ENCODE peak calls at places on chromosomes 3 and 15, in seven cellular contexts. One of them, this sample, is unnamed.

GRCh38 chr3:16570113-16570512 is 35.1 kb downstream of the DAZL start:
- DNase-seq in nephron progenitor cell: no peak
- DNase-seq in NCI-H2029: peak
- DNase-seq in substantia nigra: no peak
- DNase-seq in ecto neural progenitor cell: no peak
- DNase-seq in activated T-helper 2 cell treated with anti-CD3 and anti-CD28 coated beads, Interferon-gamma antibody, Interleukin-2, Interleukin-4, amounts not matched to agents 10 μg/mL and 5 μg/mL and 100 μg/mL, durations not matched to agents 14 hours and 24 hours and 36 hours: no peak
- DNase-seq in endothelial cell: no peak
- DNase-seq in this sample: no peak

GRCh38 chr3:81734742-81735141 is 26.7 kb downstream of the GBE1 start:
- DNase-seq in nephron progenitor cell: no peak
- DNase-seq in NCI-H2029: no peak
- DNase-seq in substantia nigra: no peak
- DNase-seq in ecto neural progenitor cell: no peak
- DNase-seq in activated T-helper 2 cell treated with anti-CD3 and anti-CD28 coated beads, Interferon-gamma antibody, Interleukin-2, Interleukin-4, amounts not matched to agents 10 μg/mL and 5 μg/mL and 100 μg/mL, durations not matched to agents 14 hours and 24 hours and 36 hours: no peak
- DNase-seq in endothelial cell: no peak
- DNase-seq in this sample: no peak

GRCh38 chr3:172751188-172751571 is 654 bp downstream of the ECT2 start:
- DNase-seq in nephron progenitor cell: no peak
- DNase-seq in NCI-H2029: peak
- DNase-seq in substantia nigra: no peak
- DNase-seq in ecto neural progenitor cell: no peak
- DNase-seq in activated T-helper 2 cell treated with anti-CD3 and anti-CD28 coated beads, Interferon-gamma antibody, Interleukin-2, Interleukin-4, amounts not matched to agents 10 μg/mL and 5 μg/mL and 100 μg/mL, durations not matched to agents 14 hours and 24 hours and 36 hours: no peak
- DNase-seq in endothelial cell: no peak
- DNase-seq in this sample: peak

GRCh38 chr3:98980915-98981596 is 79.6 kb upstream of the DCBLD2 start:
- DNase-seq in nephron progenitor cell: no peak
- DNase-seq in NCI-H2029: no peak
- DNase-seq in substantia nigra: no peak
- DNase-seq in ecto neural progenitor cell: no peak
- DNase-seq in activated T-helper 2 cell treated with anti-CD3 and anti-CD28 coated beads, Interferon-gamma antibody, Interleukin-2, Interleukin-4, amounts not matched to agents 10 μg/mL and 5 μg/mL and 100 μg/mL, durations not matched to agents 14 hours and 24 hours and 36 hours: no peak
- DNase-seq in endothelial cell: no peak
- DNase-seq in this sample: peak

GRCh38 chr3:59771760-59772159 is 721.9 kb upstream of the CFAP20DC start:
- DNase-seq in nephron progenitor cell: peak
- DNase-seq in NCI-H2029: no peak
- DNase-seq in substantia nigra: no peak
- DNase-seq in ecto neural progenitor cell: no peak
- DNase-seq in activated T-helper 2 cell treated with anti-CD3 and anti-CD28 coated beads, Interferon-gamma antibody, Interleukin-2, Interleukin-4, amounts not matched to agents 10 μg/mL and 5 μg/mL and 100 μg/mL, durations not matched to agents 14 hours and 24 hours and 36 hours: no peak
- DNase-seq in endothelial cell: no peak
- DNase-seq in this sample: peak

GRCh38 chr15:69298697-69299441 is at the start of gene PAQR5:
- DNase-seq in nephron progenitor cell: peak
- DNase-seq in NCI-H2029: no peak
- DNase-seq in substantia nigra: no peak
- DNase-seq in ecto neural progenitor cell: peak
- DNase-seq in activated T-helper 2 cell treated with anti-CD3 and anti-CD28 coated beads, Interferon-gamma antibody, Interleukin-2, Interleukin-4, amounts not matched to agents 10 μg/mL and 5 μg/mL and 100 μg/mL, durations not matched to agents 14 hours and 24 hours and 36 hours: no peak
- DNase-seq in endothelial cell: peak
- DNase-seq in this sample: peak

GRCh38 chr3:111751961-111752360 is 107.1 kb upstream of the PHLDB2 start:
- DNase-seq in nephron progenitor cell: no peak
- DNase-seq in NCI-H2029: no peak
- DNase-seq in substantia nigra: no peak
- DNase-seq in ecto neural progenitor cell: no peak
- DNase-seq in activated T-helper 2 cell treated with anti-CD3 and anti-CD28 coated beads, Interferon-gamma antibody, Interleukin-2, Interleukin-4, amounts not matched to agents 10 μg/mL and 5 μg/mL and 100 μg/mL, durations not matched to agents 14 hours and 24 hours and 36 hours: no peak
- DNase-seq in endothelial cell: no peak
- DNase-seq in this sample: peak

GRCh38 chr3:120274739-120275167 is 10.3 kb downstream of the GPR156 start:
- DNase-seq in nephron progenitor cell: no peak
- DNase-seq in NCI-H2029: peak
- DNase-seq in substantia nigra: peak
- DNase-seq in ecto neural progenitor cell: no peak
- DNase-seq in activated T-helper 2 cell treated with anti-CD3 and anti-CD28 coated beads, Interferon-gamma antibody, Interleukin-2, Interleukin-4, amounts not matched to agents 10 μg/mL and 5 μg/mL and 100 μg/mL, durations not matched to agents 14 hours and 24 hours and 36 hours: no peak
- DNase-seq in endothelial cell: no peak
- DNase-seq in this sample: peak

GRCh38 chr3:175431396-175431795 is 572.3 kb downstream of the NAALADL2 start:
- DNase-seq in nephron progenitor cell: peak
- DNase-seq in NCI-H2029: no peak
- DNase-seq in substantia nigra: no peak
- DNase-seq in ecto neural progenitor cell: no peak
- DNase-seq in activated T-helper 2 cell treated with anti-CD3 and anti-CD28 coated beads, Interferon-gamma antibody, Interleukin-2, Interleukin-4, amounts not matched to agents 10 μg/mL and 5 μg/mL and 100 μg/mL, durations not matched to agents 14 hours and 24 hours and 36 hours: no peak
- DNase-seq in endothelial cell: no peak
- DNase-seq in this sample: peak

GRCh38 chr3:161305095-161305991 is 66.0 kb downstream of the SPTSSB start:
- DNase-seq in nephron progenitor cell: no peak
- DNase-seq in NCI-H2029: no peak
- DNase-seq in substantia nigra: no peak
- DNase-seq in ecto neural progenitor cell: no peak
- DNase-seq in activated T-helper 2 cell treated with anti-CD3 and anti-CD28 coated beads, Interferon-gamma antibody, Interleukin-2, Interleukin-4, amounts not matched to agents 10 μg/mL and 5 μg/mL and 100 μg/mL, durations not matched to agents 14 hours and 24 hours and 36 hours: no peak
- DNase-seq in endothelial cell: no peak
- DNase-seq in this sample: peak

GRCh38 chr3:173287361-173287760 is 110.2 kb upstream of the NLGN1 start:
- DNase-seq in nephron progenitor cell: no peak
- DNase-seq in NCI-H2029: no peak
- DNase-seq in substantia nigra: no peak
- DNase-seq in ecto neural progenitor cell: no peak
- DNase-seq in activated T-helper 2 cell treated with anti-CD3 and anti-CD28 coated beads, Interferon-gamma antibody, Interleukin-2, Interleukin-4, amounts not matched to agents 10 μg/mL and 5 μg/mL and 100 μg/mL, durations not matched to agents 14 hours and 24 hours and 36 hours: no peak
- DNase-seq in endothelial cell: no peak
- DNase-seq in this sample: no peak

GRCh38 chr15:94234300-94234699 is 2.9 kb downstream of the MCTP2 start:
- DNase-seq in nephron progenitor cell: no peak
- DNase-seq in NCI-H2029: no peak
- DNase-seq in substantia nigra: no peak
- DNase-seq in ecto neural progenitor cell: no peak
- DNase-seq in activated T-helper 2 cell treated with anti-CD3 and anti-CD28 coated beads, Interferon-gamma antibody, Interleukin-2, Interleukin-4, amounts not matched to agents 10 μg/mL and 5 μg/mL and 100 μg/mL, durations not matched to agents 14 hours and 24 hours and 36 hours: no peak
- DNase-seq in endothelial cell: no peak
- DNase-seq in this sample: no peak

GRCh38 chr3:143644370-143645089 is 203.7 kb downstream of the SLC9A9 start:
- DNase-seq in nephron progenitor cell: peak
- DNase-seq in NCI-H2029: peak
- DNase-seq in substantia nigra: peak
- DNase-seq in ecto neural progenitor cell: peak
- DNase-seq in activated T-helper 2 cell treated with anti-CD3 and anti-CD28 coated beads, Interferon-gamma antibody, Interleukin-2, Interleukin-4, amounts not matched to agents 10 μg/mL and 5 μg/mL and 100 μg/mL, durations not matched to agents 14 hours and 24 hours and 36 hours: no peak
- DNase-seq in endothelial cell: peak
- DNase-seq in this sample: peak

GRCh38 chr3:187669675-187670504 is at the start of gene SST:
- DNase-seq in nephron progenitor cell: peak
- DNase-seq in NCI-H2029: no peak
- DNase-seq in substantia nigra: no peak
- DNase-seq in ecto neural progenitor cell: peak
- DNase-seq in activated T-helper 2 cell treated with anti-CD3 and anti-CD28 coated beads, Interferon-gamma antibody, Interleukin-2, Interleukin-4, amounts not matched to agents 10 μg/mL and 5 μg/mL and 100 μg/mL, durations not matched to agents 14 hours and 24 hours and 36 hours: no peak
- DNase-seq in endothelial cell: peak
- DNase-seq in this sample: peak

GRCh38 chr3:156762631-156763185 is 63.4 kb upstream of the LEKR1 start:
- DNase-seq in nephron progenitor cell: no peak
- DNase-seq in NCI-H2029: peak
- DNase-seq in substantia nigra: no peak
- DNase-seq in ecto neural progenitor cell: no peak
- DNase-seq in activated T-helper 2 cell treated with anti-CD3 and anti-CD28 coated beads, Interferon-gamma antibody, Interleukin-2, Interleukin-4, amounts not matched to agents 10 μg/mL and 5 μg/mL and 100 μg/mL, durations not matched to agents 14 hours and 24 hours and 36 hours: no peak
- DNase-seq in endothelial cell: no peak
- DNase-seq in this sample: peak

GRCh38 chr3:111548756-111549155 is 6.8 kb downstream of the CD96 start:
- DNase-seq in nephron progenitor cell: no peak
- DNase-seq in NCI-H2029: no peak
- DNase-seq in substantia nigra: no peak
- DNase-seq in ecto neural progenitor cell: no peak
- DNase-seq in activated T-helper 2 cell treated with anti-CD3 and anti-CD28 coated beads, Interferon-gamma antibody, Interleukin-2, Interleukin-4, amounts not matched to agents 10 μg/mL and 5 μg/mL and 100 μg/mL, durations not matched to agents 14 hours and 24 hours and 36 hours: no peak
- DNase-seq in endothelial cell: no peak
- DNase-seq in this sample: no peak

GRCh38 chr3:141231923-141232861 is 567 bp downstream of the PXYLP1 start:
- DNase-seq in nephron progenitor cell: peak
- DNase-seq in NCI-H2029: no peak
- DNase-seq in substantia nigra: peak
- DNase-seq in ecto neural progenitor cell: no peak
- DNase-seq in activated T-helper 2 cell treated with anti-CD3 and anti-CD28 coated beads, Interferon-gamma antibody, Interleukin-2, Interleukin-4, amounts not matched to agents 10 μg/mL and 5 μg/mL and 100 μg/mL, durations not matched to agents 14 hours and 24 hours and 36 hours: no peak
- DNase-seq in endothelial cell: peak
- DNase-seq in this sample: peak

GRCh38 chr3:42778644-42779043 is 5.6 kb upstream of the CCDC13 start:
- DNase-seq in nephron progenitor cell: no peak
- DNase-seq in NCI-H2029: no peak
- DNase-seq in substantia nigra: no peak
- DNase-seq in ecto neural progenitor cell: no peak
- DNase-seq in activated T-helper 2 cell treated with anti-CD3 and anti-CD28 coated beads, Interferon-gamma antibody, Interleukin-2, Interleukin-4, amounts not matched to agents 10 μg/mL and 5 μg/mL and 100 μg/mL, durations not matched to agents 14 hours and 24 hours and 36 hours: no peak
- DNase-seq in endothelial cell: no peak
- DNase-seq in this sample: no peak

GRCh38 chr3:38662544-38662943 is 13.1 kb upstream of the SCN5A start:
- DNase-seq in nephron progenitor cell: no peak
- DNase-seq in NCI-H2029: no peak
- DNase-seq in substantia nigra: no peak
- DNase-seq in ecto neural progenitor cell: no peak
- DNase-seq in activated T-helper 2 cell treated with anti-CD3 and anti-CD28 coated beads, Interferon-gamma antibody, Interleukin-2, Interleukin-4, amounts not matched to agents 10 μg/mL and 5 μg/mL and 100 μg/mL, durations not matched to agents 14 hours and 24 hours and 36 hours: no peak
- DNase-seq in endothelial cell: no peak
- DNase-seq in this sample: no peak

GRCh38 chr3:145704020-145704419 is 457.0 kb downstream of the PLOD2 start:
- DNase-seq in nephron progenitor cell: no peak
- DNase-seq in NCI-H2029: no peak
- DNase-seq in substantia nigra: no peak
- DNase-seq in ecto neural progenitor cell: no peak
- DNase-seq in activated T-helper 2 cell treated with anti-CD3 and anti-CD28 coated beads, Interferon-gamma antibody, Interleukin-2, Interleukin-4, amounts not matched to agents 10 μg/mL and 5 μg/mL and 100 μg/mL, durations not matched to agents 14 hours and 24 hours and 36 hours: no peak
- DNase-seq in endothelial cell: no peak
- DNase-seq in this sample: no peak

GRCh38 chr15:68348064-68348463 is 70.5 kb downstream of the FEM1B start:
- DNase-seq in nephron progenitor cell: no peak
- DNase-seq in NCI-H2029: no peak
- DNase-seq in substantia nigra: no peak
- DNase-seq in ecto neural progenitor cell: no peak
- DNase-seq in activated T-helper 2 cell treated with anti-CD3 and anti-CD28 coated beads, Interferon-gamma antibody, Interleukin-2, Interleukin-4, amounts not matched to agents 10 μg/mL and 5 μg/mL and 100 μg/mL, durations not matched to agents 14 hours and 24 hours and 36 hours: no peak
- DNase-seq in endothelial cell: no peak
- DNase-seq in this sample: no peak

GRCh38 chr3:128624526-128625138 is 26.0 kb downstream of the RPN1 start:
- DNase-seq in nephron progenitor cell: no peak
- DNase-seq in NCI-H2029: no peak
- DNase-seq in substantia nigra: no peak
- DNase-seq in ecto neural progenitor cell: no peak
- DNase-seq in activated T-helper 2 cell treated with anti-CD3 and anti-CD28 coated beads, Interferon-gamma antibody, Interleukin-2, Interleukin-4, amounts not matched to agents 10 μg/mL and 5 μg/mL and 100 μg/mL, durations not matched to agents 14 hours and 24 hours and 36 hours: no peak
- DNase-seq in endothelial cell: no peak
- DNase-seq in this sample: no peak

GRCh38 chr3:146265720-146266119 is 14.8 kb upstream of the PLSCR4 start:
- DNase-seq in nephron progenitor cell: no peak
- DNase-seq in NCI-H2029: no peak
- DNase-seq in substantia nigra: no peak
- DNase-seq in ecto neural progenitor cell: no peak
- DNase-seq in activated T-helper 2 cell treated with anti-CD3 and anti-CD28 coated beads, Interferon-gamma antibody, Interleukin-2, Interleukin-4, amounts not matched to agents 10 μg/mL and 5 μg/mL and 100 μg/mL, durations not matched to agents 14 hours and 24 hours and 36 hours: no peak
- DNase-seq in endothelial cell: no peak
- DNase-seq in this sample: no peak

GRCh38 chr15:63487076-63487757 is 17.2 kb upstream of the USP3 start:
- DNase-seq in nephron progenitor cell: peak
- DNase-seq in NCI-H2029: peak
- DNase-seq in substantia nigra: peak
- DNase-seq in ecto neural progenitor cell: peak
- DNase-seq in activated T-helper 2 cell treated with anti-CD3 and anti-CD28 coated beads, Interferon-gamma antibody, Interleukin-2, Interleukin-4, amounts not matched to agents 10 μg/mL and 5 μg/mL and 100 μg/mL, durations not matched to agents 14 hours and 24 hours and 36 hours: peak
- DNase-seq in endothelial cell: peak
- DNase-seq in this sample: peak

GRCh38 chr3:156388469-156389150 is 166.3 kb downstream of the SSR3 start:
- DNase-seq in nephron progenitor cell: no peak
- DNase-seq in NCI-H2029: no peak
- DNase-seq in substantia nigra: no peak
- DNase-seq in ecto neural progenitor cell: no peak
- DNase-seq in activated T-helper 2 cell treated with anti-CD3 and anti-CD28 coated beads, Interferon-gamma antibody, Interleukin-2, Interleukin-4, amounts not matched to agents 10 μg/mL and 5 μg/mL and 100 μg/mL, durations not matched to agents 14 hours and 24 hours and 36 hours: no peak
- DNase-seq in endothelial cell: no peak
- DNase-seq in this sample: peak

GRCh38 chr15:53978248-53978906 is at the start of gene UNC13C:
- DNase-seq in nephron progenitor cell: peak
- DNase-seq in NCI-H2029: no peak
- DNase-seq in substantia nigra: no peak
- DNase-seq in ecto neural progenitor cell: peak
- DNase-seq in activated T-helper 2 cell treated with anti-CD3 and anti-CD28 coated beads, Interferon-gamma antibody, Interleukin-2, Interleukin-4, amounts not matched to agents 10 μg/mL and 5 μg/mL and 100 μg/mL, durations not matched to agents 14 hours and 24 hours and 36 hours: no peak
- DNase-seq in endothelial cell: peak
- DNase-seq in this sample: peak

GRCh38 chr3:71208273-71209095 is 375.0 kb downstream of the FOXP1 start:
- DNase-seq in nephron progenitor cell: no peak
- DNase-seq in NCI-H2029: peak
- DNase-seq in substantia nigra: no peak
- DNase-seq in ecto neural progenitor cell: no peak
- DNase-seq in activated T-helper 2 cell treated with anti-CD3 and anti-CD28 coated beads, Interferon-gamma antibody, Interleukin-2, Interleukin-4, amounts not matched to agents 10 μg/mL and 5 μg/mL and 100 μg/mL, durations not matched to agents 14 hours and 24 hours and 36 hours: no peak
- DNase-seq in endothelial cell: no peak
- DNase-seq in this sample: peak

GRCh38 chr3:48504051-48504946 is at the start of gene SHISA5:
- DNase-seq in nephron progenitor cell: peak
- DNase-seq in NCI-H2029: no peak
- DNase-seq in substantia nigra: peak
- DNase-seq in ecto neural progenitor cell: peak
- DNase-seq in activated T-helper 2 cell treated with anti-CD3 and anti-CD28 coated beads, Interferon-gamma antibody, Interleukin-2, Interleukin-4, amounts not matched to agents 10 μg/mL and 5 μg/mL and 100 μg/mL, durations not matched to agents 14 hours and 24 hours and 36 hours: peak
- DNase-seq in endothelial cell: peak
- DNase-seq in this sample: peak

GRCh38 chr3:136728918-136729317 is 23.3 kb downstream of the STAG1 start:
- DNase-seq in nephron progenitor cell: no peak
- DNase-seq in NCI-H2029: no peak
- DNase-seq in substantia nigra: peak
- DNase-seq in ecto neural progenitor cell: no peak
- DNase-seq in activated T-helper 2 cell treated with anti-CD3 and anti-CD28 coated beads, Interferon-gamma antibody, Interleukin-2, Interleukin-4, amounts not matched to agents 10 μg/mL and 5 μg/mL and 100 μg/mL, durations not matched to agents 14 hours and 24 hours and 36 hours: no peak
- DNase-seq in endothelial cell: no peak
- DNase-seq in this sample: peak

GRCh38 chr15:63503739-63504246 is 600 bp upstream of the USP3 start:
- DNase-seq in nephron progenitor cell: peak
- DNase-seq in NCI-H2029: no peak
- DNase-seq in substantia nigra: no peak
- DNase-seq in ecto neural progenitor cell: no peak
- DNase-seq in activated T-helper 2 cell treated with anti-CD3 and anti-CD28 coated beads, Interferon-gamma antibody, Interleukin-2, Interleukin-4, amounts not matched to agents 10 μg/mL and 5 μg/mL and 100 μg/mL, durations not matched to agents 14 hours and 24 hours and 36 hours: peak
- DNase-seq in endothelial cell: peak
- DNase-seq in this sample: peak

GRCh38 chr3:132006605-132007204 is 28.1 kb downstream of the CPNE4 start:
- DNase-seq in nephron progenitor cell: peak
- DNase-seq in NCI-H2029: no peak
- DNase-seq in substantia nigra: no peak
- DNase-seq in ecto neural progenitor cell: no peak
- DNase-seq in activated T-helper 2 cell treated with anti-CD3 and anti-CD28 coated beads, Interferon-gamma antibody, Interleukin-2, Interleukin-4, amounts not matched to agents 10 μg/mL and 5 μg/mL and 100 μg/mL, durations not matched to agents 14 hours and 24 hours and 36 hours: no peak
- DNase-seq in endothelial cell: peak
- DNase-seq in this sample: peak

GRCh38 chr3:119831941-119832371 is 50.1 kb downstream of the NR1I2 start:
- DNase-seq in nephron progenitor cell: no peak
- DNase-seq in NCI-H2029: no peak
- DNase-seq in substantia nigra: no peak
- DNase-seq in ecto neural progenitor cell: no peak
- DNase-seq in activated T-helper 2 cell treated with anti-CD3 and anti-CD28 coated beads, Interferon-gamma antibody, Interleukin-2, Interleukin-4, amounts not matched to agents 10 μg/mL and 5 μg/mL and 100 μg/mL, durations not matched to agents 14 hours and 24 hours and 36 hours: no peak
- DNase-seq in endothelial cell: no peak
- DNase-seq in this sample: no peak

GRCh38 chr15:77739591-77740378 is 107.1 kb upstream of the LINGO1 start:
- DNase-seq in nephron progenitor cell: no peak
- DNase-seq in NCI-H2029: peak
- DNase-seq in substantia nigra: no peak
- DNase-seq in ecto neural progenitor cell: no peak
- DNase-seq in activated T-helper 2 cell treated with anti-CD3 and anti-CD28 coated beads, Interferon-gamma antibody, Interleukin-2, Interleukin-4, amounts not matched to agents 10 μg/mL and 5 μg/mL and 100 μg/mL, durations not matched to agents 14 hours and 24 hours and 36 hours: no peak
- DNase-seq in endothelial cell: no peak
- DNase-seq in this sample: no peak

GRCh38 chr3:139267300-139268246 is 76.2 kb upstream of the MRPS22 start:
- DNase-seq in nephron progenitor cell: no peak
- DNase-seq in NCI-H2029: no peak
- DNase-seq in substantia nigra: no peak
- DNase-seq in ecto neural progenitor cell: peak
- DNase-seq in activated T-helper 2 cell treated with anti-CD3 and anti-CD28 coated beads, Interferon-gamma antibody, Interleukin-2, Interleukin-4, amounts not matched to agents 10 μg/mL and 5 μg/mL and 100 μg/mL, durations not matched to agents 14 hours and 24 hours and 36 hours: no peak
- DNase-seq in endothelial cell: no peak
- DNase-seq in this sample: no peak

GRCh38 chr3:10933958-10934481 is 58.5 kb upstream of the SLC6A1 start:
- DNase-seq in nephron progenitor cell: no peak
- DNase-seq in NCI-H2029: no peak
- DNase-seq in substantia nigra: no peak
- DNase-seq in ecto neural progenitor cell: no peak
- DNase-seq in activated T-helper 2 cell treated with anti-CD3 and anti-CD28 coated beads, Interferon-gamma antibody, Interleukin-2, Interleukin-4, amounts not matched to agents 10 μg/mL and 5 μg/mL and 100 μg/mL, durations not matched to agents 14 hours and 24 hours and 36 hours: no peak
- DNase-seq in endothelial cell: no peak
- DNase-seq in this sample: no peak

GRCh38 chr3:33096103-33096868 is 660 bp downstream of the GLB1 start:
- DNase-seq in nephron progenitor cell: peak
- DNase-seq in NCI-H2029: peak
- DNase-seq in substantia nigra: peak
- DNase-seq in ecto neural progenitor cell: peak
- DNase-seq in activated T-helper 2 cell treated with anti-CD3 and anti-CD28 coated beads, Interferon-gamma antibody, Interleukin-2, Interleukin-4, amounts not matched to agents 10 μg/mL and 5 μg/mL and 100 μg/mL, durations not matched to agents 14 hours and 24 hours and 36 hours: peak
- DNase-seq in endothelial cell: peak
- DNase-seq in this sample: peak

GRCh38 chr15:92580021-92580420 is 75.6 kb downstream of the FAM174B start:
- DNase-seq in nephron progenitor cell: no peak
- DNase-seq in NCI-H2029: no peak
- DNase-seq in substantia nigra: no peak
- DNase-seq in ecto neural progenitor cell: peak
- DNase-seq in activated T-helper 2 cell treated with anti-CD3 and anti-CD28 coated beads, Interferon-gamma antibody, Interleukin-2, Interleukin-4, amounts not matched to agents 10 μg/mL and 5 μg/mL and 100 μg/mL, durations not matched to agents 14 hours and 24 hours and 36 hours: no peak
- DNase-seq in endothelial cell: no peak
- DNase-seq in this sample: no peak

GRCh38 chr3:141275511-141275910 is 43.9 kb downstream of the PXYLP1 start:
- DNase-seq in nephron progenitor cell: no peak
- DNase-seq in NCI-H2029: no peak
- DNase-seq in substantia nigra: no peak
- DNase-seq in ecto neural progenitor cell: peak
- DNase-seq in activated T-helper 2 cell treated with anti-CD3 and anti-CD28 coated beads, Interferon-gamma antibody, Interleukin-2, Interleukin-4, amounts not matched to agents 10 μg/mL and 5 μg/mL and 100 μg/mL, durations not matched to agents 14 hours and 24 hours and 36 hours: no peak
- DNase-seq in endothelial cell: no peak
- DNase-seq in this sample: no peak